ENCODE peak calls at places on chromosomes 11 and 22, in eight cellular contexts. One of them, this sample, is unnamed.

GRCh38 chr22:20622650-20623339 is 115.4 kb downstream of the MED15 start:
- DNase-seq in CD8-positive, alpha-beta memory T cell: no peak
- DNase-seq in epithelial cell of prostate: no peak
- DNase-seq in astrocyte: no peak
- DNase-seq in caudate nucleus: no peak
- DNase-seq in sigmoid colon: no peak
- DNase-seq in body of pancreas: no peak
- DNase-seq in tibial artery: no peak
- DNase-seq in this sample: no peak

GRCh38 chr11:123653997-123654565 is 343 bp downstream of the SCN3B start:
- DNase-seq in CD8-positive, alpha-beta memory T cell: peak; percentile 16
- DNase-seq in epithelial cell of prostate: no peak
- DNase-seq in astrocyte: peak; percentile 49
- DNase-seq in caudate nucleus: no peak
- DNase-seq in sigmoid colon: peak; percentile 66
- DNase-seq in body of pancreas: peak; percentile 43
- DNase-seq in tibial artery: no peak
- DNase-seq in this sample: peak; percentile 48

GRCh38 chr11:119810478-119811232 is 81.7 kb upstream of the NECTIN1 start:
- DNase-seq in CD8-positive, alpha-beta memory T cell: no peak
- DNase-seq in epithelial cell of prostate: no peak
- DNase-seq in astrocyte: peak; percentile 27
- DNase-seq in caudate nucleus: no peak
- DNase-seq in sigmoid colon: no peak
- DNase-seq in body of pancreas: no peak
- DNase-seq in tibial artery: no peak
- DNase-seq in this sample: no peak

GRCh38 chr11:29100967-29101366 is 915.9 kb downstream of the KCNA4 start:
- DNase-seq in CD8-positive, alpha-beta memory T cell: no peak
- DNase-seq in epithelial cell of prostate: no peak
- DNase-seq in astrocyte: no peak
- DNase-seq in caudate nucleus: no peak
- DNase-seq in sigmoid colon: no peak
- DNase-seq in body of pancreas: no peak
- DNase-seq in tibial artery: no peak
- DNase-seq in this sample: no peak

GRCh38 chr22:25406510-25407210 is 157.8 kb upstream of the GRK3 start:
- DNase-seq in CD8-positive, alpha-beta memory T cell: no peak
- DNase-seq in epithelial cell of prostate: no peak
- DNase-seq in astrocyte: no peak
- DNase-seq in caudate nucleus: no peak
- DNase-seq in sigmoid colon: peak; percentile 73
- DNase-seq in body of pancreas: no peak
- DNase-seq in tibial artery: peak; percentile 79
- DNase-seq in this sample: no peak

GRCh38 chr11:12270215-12270797 is 107.1 kb upstream of the PARVA start:
- DNase-seq in CD8-positive, alpha-beta memory T cell: no peak
- DNase-seq in epithelial cell of prostate: no peak
- DNase-seq in astrocyte: no peak
- DNase-seq in caudate nucleus: no peak
- DNase-seq in sigmoid colon: no peak
- DNase-seq in body of pancreas: no peak
- DNase-seq in tibial artery: no peak
- DNase-seq in this sample: no peak

GRCh38 chr11:88012456-88012855 is 162.8 kb downstream of the RAB38 start:
- DNase-seq in CD8-positive, alpha-beta memory T cell: no peak
- DNase-seq in epithelial cell of prostate: no peak
- DNase-seq in astrocyte: no peak
- DNase-seq in caudate nucleus: no peak
- DNase-seq in sigmoid colon: no peak
- DNase-seq in body of pancreas: no peak
- DNase-seq in tibial artery: no peak
- DNase-seq in this sample: no peak

GRCh38 chr22:29830585-29830984 is 7.5 kb downstream of the ASCC2 start:
- DNase-seq in CD8-positive, alpha-beta memory T cell: no peak
- DNase-seq in epithelial cell of prostate: no peak
- DNase-seq in astrocyte: no peak
- DNase-seq in caudate nucleus: no peak
- DNase-seq in sigmoid colon: no peak
- DNase-seq in body of pancreas: no peak
- DNase-seq in tibial artery: no peak
- DNase-seq in this sample: no peak

GRCh38 chr11:66604161-66604560 is 11.2 kb downstream of the CCS start:
- DNase-seq in CD8-positive, alpha-beta memory T cell: no peak
- DNase-seq in epithelial cell of prostate: no peak
- DNase-seq in astrocyte: no peak
- DNase-seq in caudate nucleus: no peak
- DNase-seq in sigmoid colon: no peak
- DNase-seq in body of pancreas: no peak
- DNase-seq in tibial artery: no peak
- DNase-seq in this sample: no peak

GRCh38 chr11:68039526-68040086 is 781 bp downstream of the TCIRG1 start:
- DNase-seq in CD8-positive, alpha-beta memory T cell: no peak
- DNase-seq in epithelial cell of prostate: no peak
- DNase-seq in astrocyte: no peak
- DNase-seq in caudate nucleus: no peak
- DNase-seq in sigmoid colon: peak; percentile 70
- DNase-seq in body of pancreas: peak; percentile 47
- DNase-seq in tibial artery: no peak
- DNase-seq in this sample: no peak

GRCh38 chr11:134069426-134069921 is 602 bp downstream of the JAM3 start:
- DNase-seq in CD8-positive, alpha-beta memory T cell: no peak
- DNase-seq in epithelial cell of prostate: no peak
- DNase-seq in astrocyte: no peak
- DNase-seq in caudate nucleus: no peak
- DNase-seq in sigmoid colon: no peak
- DNase-seq in body of pancreas: no peak
- DNase-seq in tibial artery: no peak
- DNase-seq in this sample: no peak

GRCh38 chr11:128908391-128909246 is 17.5 kb downstream of the KCNJ5 start:
- DNase-seq in CD8-positive, alpha-beta memory T cell: no peak
- DNase-seq in epithelial cell of prostate: no peak
- DNase-seq in astrocyte: peak; percentile 70
- DNase-seq in caudate nucleus: no peak
- DNase-seq in sigmoid colon: peak; percentile 79
- DNase-seq in body of pancreas: peak; percentile 85
- DNase-seq in tibial artery: peak; percentile 83
- DNase-seq in this sample: peak; percentile 91

GRCh38 chr11:36123353-36124220 is 165.6 kb downstream of the COMMD9 start:
- DNase-seq in CD8-positive, alpha-beta memory T cell: no peak
- DNase-seq in epithelial cell of prostate: no peak
- DNase-seq in astrocyte: peak; percentile 4
- DNase-seq in caudate nucleus: peak; percentile 50
- DNase-seq in sigmoid colon: no peak
- DNase-seq in body of pancreas: no peak
- DNase-seq in tibial artery: no peak
- DNase-seq in this sample: no peak

GRCh38 chr11:85752890-85753581 is 57.9 kb downstream of the SYTL2 start:
- DNase-seq in CD8-positive, alpha-beta memory T cell: peak; percentile 98
- DNase-seq in epithelial cell of prostate: no peak
- DNase-seq in astrocyte: no peak
- DNase-seq in caudate nucleus: no peak
- DNase-seq in sigmoid colon: no peak
- DNase-seq in body of pancreas: peak; percentile 15
- DNase-seq in tibial artery: no peak
- DNase-seq in this sample: no peak

GRCh38 chr22:50420581-50420980 is 54.3 kb downstream of the SBF1 start:
- DNase-seq in CD8-positive, alpha-beta memory T cell: no peak
- DNase-seq in epithelial cell of prostate: no peak
- DNase-seq in astrocyte: no peak
- DNase-seq in caudate nucleus: no peak
- DNase-seq in sigmoid colon: no peak
- DNase-seq in body of pancreas: no peak
- DNase-seq in tibial artery: no peak
- DNase-seq in this sample: no peak

GRCh38 chr22:42236848-42237247 is 33.6 kb downstream of the TCF20 start:
- DNase-seq in CD8-positive, alpha-beta memory T cell: no peak
- DNase-seq in epithelial cell of prostate: no peak
- DNase-seq in astrocyte: peak; percentile 62
- DNase-seq in caudate nucleus: no peak
- DNase-seq in sigmoid colon: no peak
- DNase-seq in body of pancreas: no peak
- DNase-seq in tibial artery: no peak
- DNase-seq in this sample: no peak

DNA sequence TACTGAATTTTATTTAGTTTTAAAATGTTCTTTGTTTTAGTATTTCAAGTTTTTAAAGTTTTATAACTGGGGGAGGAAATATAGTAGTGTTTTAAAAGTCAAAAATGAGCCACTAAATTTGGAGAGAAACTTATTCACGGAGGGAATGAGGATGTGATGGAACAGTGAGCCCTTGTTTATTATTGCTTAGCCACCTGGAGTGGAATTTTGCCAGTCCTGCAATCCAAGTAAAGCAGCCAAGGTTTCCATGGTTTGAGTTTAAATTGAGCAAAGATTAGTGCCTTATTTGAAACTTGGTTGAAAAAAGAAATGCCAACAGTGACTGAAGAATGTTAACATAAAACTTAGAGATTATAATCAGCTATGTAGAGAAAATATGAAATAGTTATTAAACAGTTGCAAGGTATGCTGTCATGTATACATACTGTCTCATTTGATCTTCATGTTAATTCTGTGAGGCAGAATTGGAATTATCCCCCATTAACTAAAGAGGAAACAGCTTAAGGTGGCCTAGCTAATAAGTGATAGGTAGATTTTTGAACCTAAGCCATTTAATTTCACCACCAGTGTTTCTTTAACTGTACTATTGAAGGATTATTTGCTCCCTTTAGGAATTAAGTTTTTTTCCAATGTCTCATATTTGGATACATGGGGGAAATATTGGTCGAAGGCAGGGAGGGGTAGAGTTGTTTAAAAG is 36.4 kb downstream of the SWAP70 start:
- DNase-seq in CD8-positive, alpha-beta memory T cell: no peak
- DNase-seq in epithelial cell of prostate: no peak
- DNase-seq in astrocyte: peak; percentile 18
- DNase-seq in caudate nucleus: no peak
- DNase-seq in sigmoid colon: no peak
- DNase-seq in body of pancreas: peak; percentile 35
- DNase-seq in tibial artery: no peak
- DNase-seq in this sample: no peak
- H3K27ac ChIP-seq in CD8-positive, alpha-beta memory T cell: no peak overlapping the region
- H3K27ac ChIP-seq in epithelial cell of prostate: no peak overlapping the region
- H3K27ac ChIP-seq in astrocyte: no peak overlapping the region
- H3K27ac ChIP-seq in caudate nucleus: peak overlapping the region; percentile 46
- H3K27ac ChIP-seq in sigmoid colon: peak overlapping the region; percentile 48
- H3K27ac ChIP-seq in body of pancreas: peak overlapping the region; percentile 62
- H3K27ac ChIP-seq in tibial artery: peak overlapping the region; percentile 64
- H3K27ac ChIP-seq in this sample: no peak overlapping the region

GRCh38 chr11:101974255-101974654 is 57.9 kb upstream of the ANGPTL5 start:
- DNase-seq in CD8-positive, alpha-beta memory T cell: no peak
- DNase-seq in epithelial cell of prostate: no peak
- DNase-seq in astrocyte: no peak
- DNase-seq in caudate nucleus: no peak
- DNase-seq in sigmoid colon: no peak
- DNase-seq in body of pancreas: no peak
- DNase-seq in tibial artery: no peak
- DNase-seq in this sample: no peak

GRCh38 chr11:101975734-101976133 is 59.4 kb upstream of the ANGPTL5 start:
- DNase-seq in CD8-positive, alpha-beta memory T cell: no peak
- DNase-seq in epithelial cell of prostate: no peak
- DNase-seq in astrocyte: no peak
- DNase-seq in caudate nucleus: no peak
- DNase-seq in sigmoid colon: no peak
- DNase-seq in body of pancreas: no peak
- DNase-seq in tibial artery: no peak
- DNase-seq in this sample: no peak

GRCh38 chr11:101974771-101975170 is 58.4 kb upstream of the ANGPTL5 start:
- DNase-seq in CD8-positive, alpha-beta memory T cell: no peak
- DNase-seq in epithelial cell of prostate: no peak
- DNase-seq in astrocyte: no peak
- DNase-seq in caudate nucleus: no peak
- DNase-seq in sigmoid colon: no peak
- DNase-seq in body of pancreas: no peak
- DNase-seq in tibial artery: no peak
- DNase-seq in this sample: no peak
- H3K27ac ChIP-seq in CD8-positive, alpha-beta memory T cell: no peak overlapping the region
- H3K27ac ChIP-seq in epithelial cell of prostate: no peak overlapping the region
- H3K27ac ChIP-seq in astrocyte: no peak overlapping the region
- H3K27ac ChIP-seq in caudate nucleus: no peak overlapping the region
- H3K27ac ChIP-seq in sigmoid colon: no peak overlapping the region
- H3K27ac ChIP-seq in body of pancreas: no peak overlapping the region
- H3K27ac ChIP-seq in tibial artery: no peak overlapping the region
- H3K27ac ChIP-seq in this sample: no peak overlapping the region

DNA sequence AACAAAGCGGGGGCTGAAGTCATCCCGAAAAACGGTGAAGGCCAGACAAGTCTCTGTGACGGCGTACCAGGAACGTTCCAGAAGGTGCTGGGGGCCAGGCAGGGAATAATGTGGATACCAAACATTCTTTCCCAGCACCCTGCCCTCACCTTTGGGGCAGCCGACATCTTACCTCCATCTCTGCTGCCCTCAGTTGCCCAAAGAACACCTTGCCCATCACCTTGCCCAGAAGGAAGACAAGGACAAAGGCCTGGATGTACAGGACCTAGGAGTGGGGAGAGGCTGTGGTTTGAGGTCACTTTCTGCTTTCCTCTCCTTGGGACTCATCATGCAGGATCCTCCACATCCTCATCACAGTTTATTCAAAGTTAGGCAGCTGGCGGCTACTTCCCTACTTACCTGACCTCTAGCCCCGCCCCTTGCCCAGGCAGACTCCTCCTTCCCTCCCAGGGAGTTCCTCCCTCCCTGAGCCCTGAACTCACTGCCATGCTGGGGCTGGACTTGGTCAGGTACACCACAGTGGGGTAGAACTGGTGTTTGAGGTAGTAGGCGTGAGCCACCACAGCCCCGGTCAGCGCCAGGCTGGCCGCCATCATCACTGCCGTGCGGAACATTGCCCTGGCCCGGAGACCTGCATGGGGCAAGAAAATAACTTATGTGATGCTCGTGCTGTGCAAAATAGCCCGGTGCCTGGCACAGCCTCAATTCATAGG is 1.2 kb downstream of the SYVN1 start:
- DNase-seq in CD8-positive, alpha-beta memory T cell: peak; percentile 31
- DNase-seq in epithelial cell of prostate: no peak
- DNase-seq in astrocyte: no peak
- DNase-seq in caudate nucleus: no peak
- DNase-seq in sigmoid colon: peak; percentile 69
- DNase-seq in body of pancreas: peak; percentile 91
- DNase-seq in tibial artery: peak; percentile 64
- DNase-seq in this sample: peak; percentile 57
- H3K27ac ChIP-seq in CD8-positive, alpha-beta memory T cell: peak overlapping the region; percentile 100
- H3K27ac ChIP-seq in epithelial cell of prostate: peak overlapping the region; percentile 97
- H3K27ac ChIP-seq in astrocyte: peak overlapping the region; percentile 99
- H3K27ac ChIP-seq in caudate nucleus: no peak overlapping the region
- H3K27ac ChIP-seq in sigmoid colon: peak overlapping the region; percentile 96
- H3K27ac ChIP-seq in body of pancreas: peak overlapping the region; percentile 100
- H3K27ac ChIP-seq in tibial artery: peak overlapping the region; percentile 96
- H3K27ac ChIP-seq in this sample: peak overlapping the region; percentile 99

DNA sequence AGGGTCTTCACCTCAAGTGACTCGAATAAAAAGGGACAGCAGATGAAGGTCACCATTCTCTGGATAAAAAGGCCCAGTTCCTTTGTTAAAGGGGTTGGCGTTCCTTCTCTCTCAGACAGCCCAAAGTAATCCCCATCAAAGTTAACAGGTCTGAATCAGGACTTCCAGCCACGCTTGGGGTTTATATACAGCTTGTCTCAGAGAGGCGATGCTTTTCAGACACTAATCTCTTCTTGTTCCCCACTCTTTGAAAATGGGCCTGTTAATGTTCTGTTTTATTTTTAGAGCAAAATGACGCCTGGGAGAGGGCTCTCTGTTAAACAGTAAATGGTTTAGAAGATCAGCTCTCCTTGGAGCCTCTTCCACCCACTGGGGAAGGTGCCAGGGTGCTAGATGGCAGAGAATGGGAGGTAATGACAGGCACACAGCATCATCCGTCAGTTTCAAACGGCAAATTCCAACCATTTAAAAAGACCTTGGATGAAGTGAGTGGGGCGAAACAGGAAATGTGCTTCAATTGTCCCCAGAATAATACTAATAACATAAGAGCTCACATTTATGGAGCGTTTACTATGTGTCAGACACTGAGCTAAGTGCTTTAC is 235.9 kb upstream of the NARS2 start:
- DNase-seq in CD8-positive, alpha-beta memory T cell: no peak
- DNase-seq in epithelial cell of prostate: no peak
- DNase-seq in astrocyte: no peak
- DNase-seq in caudate nucleus: no peak
- DNase-seq in sigmoid colon: peak; percentile 73
- DNase-seq in body of pancreas: no peak
- DNase-seq in tibial artery: no peak
- DNase-seq in this sample: no peak
- H3K27ac ChIP-seq in CD8-positive, alpha-beta memory T cell: no peak overlapping the region
- H3K27ac ChIP-seq in epithelial cell of prostate: no peak overlapping the region
- H3K27ac ChIP-seq in astrocyte: no peak overlapping the region
- H3K27ac ChIP-seq in caudate nucleus: peak overlapping the region; percentile 1
- H3K27ac ChIP-seq in sigmoid colon: peak overlapping the region; percentile 84
- H3K27ac ChIP-seq in body of pancreas: no peak overlapping the region
- H3K27ac ChIP-seq in tibial artery: no peak overlapping the region
- H3K27ac ChIP-seq in this sample: no peak overlapping the region

This sample was measured in foreskin keratinocyte.